ENCODE peak calls at places on chromosomes 5 and 9, in nine cellular contexts. P is activated naive CD4-positive, alpha-beta T cell treated with anti-CD3 and anti-CD28 coated beads, Interleukin-2, amount 10 ng/mL, durations not matched to agents 7 days and 5 days; O is islet precursor cell; U is uterus; H is tibial nerve; G is ureter; I is NCI-H1105; C is activated naive CD8-positive, alpha-beta T cell treated with anti-CD3 and anti-CD28 coated beads for 36 hours; V is activated T-cell treated with anti-CD3 and anti-CD28 coated beads, Interleukin-2, amount 50 U/mL, for 24 hours. N is an unnamed sample.

GRCh38 chr5:137453476-137454080 is 45.5 kb downstream of the SPOCK1 start:
- DNase-seq in P (no peak), O (no peak), U (no peak), H (no peak), G (no peak), I (no peak), C (no peak), V (no peak), N (peak; percentile 31)

GRCh38 chr9:9919174-9919573 is 693.6 kb downstream of the PTPRD start:
- DNase-seq in P (no peak), O (no peak), U (no peak), H (no peak), G (no peak), I (no peak), C (no peak), V (no peak), N (no peak)

GRCh38 chr9:136201609-136202448 is 3.1 kb downstream of the LHX3 start:
- DNase-seq in P (peak; percentile 37), O (peak; percentile 65), U (no peak), H (no peak), G (no peak), I (no peak), C (peak; percentile 30), V (no peak), N (peak; percentile 28)

GRCh38 chr5:137572042-137572695 is 73.0 kb upstream of the SPOCK1 start:
- DNase-seq in P (no peak), O (no peak), U (no peak), H (no peak), G (no peak), I (no peak), C (no peak), V (no peak), N (no peak)

GRCh38 chr5:152274206-152274605 is 130.9 kb downstream of the NMUR2 start:
- DNase-seq in P (no peak), O (no peak), U (no peak), H (no peak), G (no peak), I (no peak), C (no peak), V (no peak), N (no peak)

GRCh38 chr9:110797611-110798010 is 129.0 kb downstream of the MUSK start:
- DNase-seq in P (no peak), O (no peak), U (no peak), H (no peak), G (no peak), I (no peak), C (no peak), V (no peak), N (no peak)

GRCh38 chr5:115194671-115195070 is 25.0 kb upstream of the TRIM36 start:
- DNase-seq in P (no peak), O (no peak), U (no peak), H (no peak), G (no peak), I (no peak), C (no peak), V (no peak), N (no peak)

GRCh38 chr9:134861586-134862334 is 18.9 kb upstream of the FCN2 start:
- DNase-seq in P (no peak), O (peak; percentile 34), U (no peak), H (no peak), G (no peak), I (no peak), C (no peak), V (no peak), N (no peak)

GRCh38 chr9:81879501-81879916 is 48.7 kb upstream of the SPATA31D4 start:
- DNase-seq in P (no peak), O (no peak), U (no peak), H (no peak), G (no peak), I (no peak), C (no peak), V (no peak), N (no peak)

GRCh38 chr9:93003552-93004407 is 54.7 kb upstream of the SUSD3 start:
- DNase-seq in P (peak; percentile 75), O (peak; percentile 69), U (peak; percentile 59), H (no peak), G (peak; percentile 71), I (no peak), C (peak; percentile 68), V (peak; percentile 78), N (peak; percentile 76)

GRCh38 chr9:63817622-63818518 is 1467.1 kb downstream of the FOXD4L5 start:
- DNase-seq in P (peak; percentile 73), O (peak; percentile 88), U (peak; percentile 31), H (peak; percentile 38), G (peak; percentile 90), I (no peak), C (peak; percentile 69), V (peak; percentile 84), N (peak; percentile 84)

GRCh38 chr9:107007981-107008380 is 145.0 kb downstream of the ZNF462 start:
- DNase-seq in P (no peak), O (no peak), U (no peak), H (no peak), G (no peak), I (no peak), C (no peak), V (no peak), N (no peak)

GRCh38 chr9:96875460-96876142 is 21.3 kb upstream of the ZNF782 start:
- DNase-seq in P (peak; percentile 72), O (peak; percentile 96), U (no peak), H (no peak), G (no peak), I (peak; percentile 92), C (peak; percentile 70), V (peak; percentile 55), N (peak; percentile 70)

GRCh38 chr9:115596743-115597080 is 478.8 kb upstream of the TNC start:
- DNase-seq in P (no peak), O (no peak), U (no peak), H (no peak), G (no peak), I (no peak), C (no peak), V (no peak), N (no peak)

GRCh38 chr5:100900142-100900795 is 2.8 kb downstream of the ST8SIA4 start:
- DNase-seq in P (peak; percentile 51), O (no peak), U (no peak), H (no peak), G (no peak), I (no peak), C (peak; percentile 67), V (peak; percentile 87), N (peak; percentile 74)

GRCh38 chr9:120723547-120723946 is 9.3 kb upstream of the MEGF9 start:
- DNase-seq in P (no peak), O (no peak), U (no peak), H (no peak), G (no peak), I (no peak), C (no peak), V (no peak), N (no peak)

GRCh38 chr5:179142434-179143198 is 82.4 kb downstream of the ZNF354C start:
- DNase-seq in P (peak; percentile 27), O (no peak), U (no peak), H (no peak), G (no peak), I (no peak), C (peak; percentile 42), V (peak; percentile 52), N (peak; percentile 46)

GRCh38 chr9:93625000-93625399 is 48.6 kb downstream of the PHF2 start:
- DNase-seq in P (no peak), O (no peak), U (no peak), H (no peak), G (no peak), I (no peak), C (no peak), V (no peak), N (no peak)

GRCh38 chr9:129469988-129470316 is 150.9 kb downstream of the C9orf50 start:
- DNase-seq in P (no peak), O (no peak), U (no peak), H (no peak), G (no peak), I (no peak), C (no peak), V (no peak), N (no peak)

GRCh38 chr9:34634551-34634945 is 3.0 kb downstream of the SIGMAR1 start:
- DNase-seq in P (no peak), O (no peak), U (no peak), H (no peak), G (no peak), I (no peak), C (no peak), V (no peak), N (no peak)

GRCh38 chr5:135879591-135879990 is 16.1 kb downstream of the IL9 start:
- DNase-seq in P (no peak), O (peak; percentile 29), U (no peak), H (no peak), G (no peak), I (no peak), C (no peak), V (no peak), N (no peak)

GRCh38 chr5:150641006-150641570 is 628 bp downstream of the SYNPO start:
- DNase-seq in P (no peak), O (peak; percentile 78), U (peak; percentile 77), H (no peak), G (no peak), I (no peak), C (no peak), V (no peak), N (no peak)

GRCh38 chr9:121698627-121699270 is 47.3 kb downstream of the DAB2IP start:
- DNase-seq in P (peak; percentile 39), O (peak; percentile 75), U (peak; percentile 54), H (no peak), G (no peak), I (peak; percentile 40), C (peak; percentile 19), V (peak; percentile 40), N (peak; percentile 29)

GRCh38 chr9:90012825-90013425 is 408.1 kb downstream of the GADD45G start:
- DNase-seq in P (no peak), O (no peak), U (no peak), H (no peak), G (no peak), I (peak; percentile 16), C (no peak), V (no peak), N (no peak)

GRCh38 chr9:6072442-6072841 is 57.0 kb upstream of the RANBP6 start:
- DNase-seq in P (no peak), O (no peak), U (no peak), H (no peak), G (no peak), I (no peak), C (no peak), V (no peak), N (no peak)

GRCh38 chr9:33289501-33289900 is 815 bp upstream of the NFX1 start:
- DNase-seq in P (peak; percentile 45), O (peak; percentile 54), U (peak; percentile 24), H (no peak), G (peak; percentile 60), I (no peak), C (peak; percentile 40), V (peak; percentile 70), N (peak; percentile 30)

GRCh38 chr9:93680445-93681315 is 104.3 kb downstream of the PHF2 start:
- DNase-seq in P (no peak), O (peak; percentile 54), U (peak; percentile 11), H (no peak), G (peak; percentile 38), I (no peak), C (no peak), V (peak; percentile 24), N (peak; percentile 9)

GRCh38 chr5:131109540-131110255 is 55.4 kb downstream of the HINT1 start:
- DNase-seq in P (peak; percentile 36), O (no peak), U (no peak), H (no peak), G (no peak), I (no peak), C (no peak), V (no peak), N (peak; percentile 46)

GRCh38 chr5:82349651-82350050 is 71.5 kb upstream of the RPS23 start:
- DNase-seq in P (peak; percentile 44), O (peak; percentile 70), U (no peak), H (no peak), G (no peak), I (no peak), C (peak; percentile 39), V (peak; percentile 47), N (peak; percentile 53)

GRCh38 chr9:16145196-16145950 is 592.5 kb downstream of the CCDC171 start:
- DNase-seq in P (no peak), O (peak; percentile 79), U (no peak), H (no peak), G (no peak), I (no peak), C (no peak), V (no peak), N (no peak)